ENCODE peak calls at places on chromosomes 1 and 21, in eight cellular contexts. One of them, this sample, is unnamed. For H3K4me1, the result is how much of the 10 kb centered on the place peaks cover.

GRCh38 chr1:177981186-177981585 is 11.3 kb upstream of the SEC16B start:
- DNase-seq in PC-3: no peak
- DNase-seq in OCI-LY7: no peak
- DNase-seq in GM23338: no peak
- DNase-seq in HCT116: no peak
- DNase-seq in SK-N-SH: no peak
- DNase-seq in neural progenitor cell: no peak
- DNase-seq in MM.1S: no peak
- DNase-seq in this sample: no peak

GRCh38 chr1:221824025-221824424 is 82.1 kb upstream of the DUSP10 start:
- DNase-seq in PC-3: peak
- DNase-seq in OCI-LY7: no peak
- DNase-seq in GM23338: no peak
- DNase-seq in HCT116: no peak
- DNase-seq in SK-N-SH: no peak
- DNase-seq in neural progenitor cell: no peak
- DNase-seq in MM.1S: no peak
- DNase-seq in this sample: peak

GRCh38 chr1:172827301-172827700 is 168.4 kb downstream of the FASLG start:
- DNase-seq in PC-3: no peak
- DNase-seq in OCI-LY7: no peak
- DNase-seq in GM23338: no peak
- DNase-seq in HCT116: no peak
- DNase-seq in SK-N-SH: no peak
- DNase-seq in neural progenitor cell: no peak
- DNase-seq in MM.1S: no peak
- DNase-seq in this sample: no peak

GRCh38 chr1:71357708-71358107 is 276.9 kb upstream of the ZRANB2 start:
- DNase-seq in PC-3: no peak
- DNase-seq in OCI-LY7: no peak
- DNase-seq in GM23338: peak
- DNase-seq in HCT116: no peak
- DNase-seq in SK-N-SH: no peak
- DNase-seq in neural progenitor cell: peak
- DNase-seq in MM.1S: no peak
- DNase-seq in this sample: no peak

GRCh38 chr1:56494306-56494705 is 85.1 kb downstream of the PLPP3 start:
- DNase-seq in PC-3: no peak
- DNase-seq in OCI-LY7: no peak
- DNase-seq in GM23338: no peak
- DNase-seq in HCT116: no peak
- DNase-seq in SK-N-SH: no peak
- DNase-seq in neural progenitor cell: peak
- DNase-seq in MM.1S: no peak
- DNase-seq in this sample: no peak

GRCh38 chr21:25903599-25903998 is 168.8 kb downstream of the GABPA start:
- DNase-seq in PC-3: no peak
- DNase-seq in OCI-LY7: peak
- DNase-seq in GM23338: no peak
- DNase-seq in HCT116: no peak
- DNase-seq in SK-N-SH: no peak
- DNase-seq in neural progenitor cell: no peak
- DNase-seq in MM.1S: no peak
- DNase-seq in this sample: no peak

GRCh38 chr21:42463861-42464515 is 32.0 kb downstream of the RSPH1 start:
- DNase-seq in PC-3: peak
- DNase-seq in OCI-LY7: peak
- DNase-seq in GM23338: peak
- DNase-seq in HCT116: peak
- DNase-seq in SK-N-SH: no peak
- DNase-seq in neural progenitor cell: no peak
- DNase-seq in MM.1S: peak
- DNase-seq in this sample: peak

GRCh38 chr1:234409328-234409727 is 36.1 kb downstream of the COA6 start:
- DNase-seq in PC-3: no peak
- DNase-seq in OCI-LY7: no peak
- DNase-seq in GM23338: no peak
- DNase-seq in HCT116: no peak
- DNase-seq in SK-N-SH: peak
- DNase-seq in neural progenitor cell: no peak
- DNase-seq in MM.1S: no peak
- DNase-seq in this sample: no peak

GRCh38 chr1:153565529-153566374 is at the start of gene S100A2:
- DNase-seq in PC-3: peak
- DNase-seq in OCI-LY7: no peak
- DNase-seq in GM23338: no peak
- DNase-seq in HCT116: peak
- DNase-seq in SK-N-SH: no peak
- DNase-seq in neural progenitor cell: no peak
- DNase-seq in MM.1S: no peak
- DNase-seq in this sample: peak

GRCh38 chr1:93109578-93109977 is 30.5 kb downstream of the MTF2 start:
- DNase-seq in PC-3: no peak
- DNase-seq in OCI-LY7: no peak
- DNase-seq in GM23338: no peak
- DNase-seq in HCT116: no peak
- DNase-seq in SK-N-SH: no peak
- DNase-seq in neural progenitor cell: no peak
- DNase-seq in MM.1S: no peak
- DNase-seq in this sample: no peak
- TF ChIP-seq EZH2phosphoT487 in PC-3: no peak
- TF ChIP-seq EZH2phosphoT487 in OCI-LY7: no peak
- TF ChIP-seq EZH2phosphoT487 in GM23338: no peak
- TF ChIP-seq EZH2phosphoT487 in HCT116: no peak
- TF ChIP-seq EZH2phosphoT487 in SK-N-SH: no peak
- TF ChIP-seq EZH2phosphoT487 in neural progenitor cell: no peak
- TF ChIP-seq EZH2phosphoT487 in MM.1S: no peak
- TF ChIP-seq EZH2phosphoT487 in this sample: no peak

GRCh38 chr1:205270764-205271163 is 43.0 kb downstream of the TMCC2 start:
- DNase-seq in PC-3: peak
- DNase-seq in OCI-LY7: no peak
- DNase-seq in GM23338: no peak
- DNase-seq in HCT116: peak
- DNase-seq in SK-N-SH: no peak
- DNase-seq in neural progenitor cell: no peak
- DNase-seq in MM.1S: no peak
- DNase-seq in this sample: peak
- H3K4me1 ChIP-seq in PC-3: under half
- H3K4me1 ChIP-seq in OCI-LY7: under half
- H3K4me1 ChIP-seq in GM23338: under half
- H3K4me1 ChIP-seq in HCT116: half or more
- H3K4me1 ChIP-seq in SK-N-SH: under half
- H3K4me1 ChIP-seq in neural progenitor cell: under half
- H3K4me1 ChIP-seq in MM.1S: under half
- H3K4me1 ChIP-seq in this sample: under half

GRCh38 chr1:22739648-22740385 is 29.2 kb downstream of the EPHB2 start:
- DNase-seq in PC-3: no peak
- DNase-seq in OCI-LY7: no peak
- DNase-seq in GM23338: no peak
- DNase-seq in HCT116: no peak
- DNase-seq in SK-N-SH: no peak
- DNase-seq in neural progenitor cell: no peak
- DNase-seq in MM.1S: no peak
- DNase-seq in this sample: peak
- TF ChIP-seq EZH2phosphoT487 in PC-3: no peak
- TF ChIP-seq EZH2phosphoT487 in OCI-LY7: no peak
- TF ChIP-seq EZH2phosphoT487 in GM23338: no peak
- TF ChIP-seq EZH2phosphoT487 in HCT116: no peak
- TF ChIP-seq EZH2phosphoT487 in SK-N-SH: no peak
- TF ChIP-seq EZH2phosphoT487 in neural progenitor cell: no peak
- TF ChIP-seq EZH2phosphoT487 in MM.1S: no peak
- TF ChIP-seq EZH2phosphoT487 in this sample: no peak

GRCh38 chr1:3903141-3904005 is 3.3 kb upstream of the C1orf174 start:
- DNase-seq in PC-3: no peak
- DNase-seq in OCI-LY7: peak
- DNase-seq in GM23338: no peak
- DNase-seq in HCT116: no peak
- DNase-seq in SK-N-SH: no peak
- DNase-seq in neural progenitor cell: no peak
- DNase-seq in MM.1S: no peak
- DNase-seq in this sample: no peak
- H3K4me1 ChIP-seq in PC-3: under half
- H3K4me1 ChIP-seq in OCI-LY7: half or more
- H3K4me1 ChIP-seq in GM23338: under half
- H3K4me1 ChIP-seq in HCT116: under half
- H3K4me1 ChIP-seq in SK-N-SH: under half
- H3K4me1 ChIP-seq in neural progenitor cell: under half
- H3K4me1 ChIP-seq in MM.1S: under half
- H3K4me1 ChIP-seq in this sample: under half

DNA sequence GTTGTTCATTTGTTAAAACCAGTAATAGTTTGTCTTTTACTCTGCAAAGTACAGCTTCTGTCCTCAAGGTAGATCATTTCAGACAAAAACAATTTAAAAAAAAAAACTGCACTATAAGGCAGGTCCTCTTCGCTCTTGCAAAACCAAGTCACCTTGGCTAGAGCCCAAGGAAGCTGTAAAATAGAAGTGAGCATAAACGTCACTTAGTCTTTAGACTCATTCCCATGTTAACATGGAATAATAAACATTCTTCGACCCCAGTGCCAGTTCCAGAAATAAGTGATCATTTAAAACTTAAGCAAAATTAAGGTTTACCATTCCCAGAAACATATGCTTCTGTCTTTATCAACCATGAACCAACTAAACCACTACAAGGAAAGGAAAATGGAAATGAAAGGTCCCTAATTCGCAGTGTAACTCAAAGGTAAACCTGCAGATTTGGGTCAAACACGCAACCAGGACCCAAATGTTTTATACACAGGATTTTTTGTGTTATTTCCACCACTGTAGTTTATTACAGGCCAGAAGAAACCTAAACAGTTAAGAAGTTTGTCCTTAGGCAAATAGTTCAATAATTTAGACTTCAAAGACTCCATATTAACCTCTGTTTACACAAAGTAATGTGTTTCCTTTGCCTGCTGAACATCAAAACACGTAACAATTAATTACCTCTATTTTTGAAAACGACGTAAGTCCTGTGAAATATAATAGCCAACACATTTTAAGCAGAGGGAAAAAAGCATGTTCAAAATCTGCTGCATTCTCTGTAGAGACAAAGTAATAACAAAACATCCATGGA is 54.6 kb downstream of the TGFBR3 start:
- DNase-seq in PC-3: no peak
- DNase-seq in OCI-LY7: no peak
- DNase-seq in GM23338: no peak
- DNase-seq in HCT116: no peak
- DNase-seq in SK-N-SH: no peak
- DNase-seq in neural progenitor cell: no peak
- DNase-seq in MM.1S: no peak
- DNase-seq in this sample: no peak
- TF ChIP-seq EZH2phosphoT487 in PC-3: no peak
- TF ChIP-seq EZH2phosphoT487 in OCI-LY7: no peak
- TF ChIP-seq EZH2phosphoT487 in GM23338: no peak
- TF ChIP-seq EZH2phosphoT487 in HCT116: no peak
- TF ChIP-seq EZH2phosphoT487 in SK-N-SH: no peak
- TF ChIP-seq EZH2phosphoT487 in neural progenitor cell: no peak
- TF ChIP-seq EZH2phosphoT487 in MM.1S: no peak
- TF ChIP-seq EZH2phosphoT487 in this sample: no peak

GRCh38 chr1:151942882-151943281 is 33.6 kb upstream of the THEM4 start:
- DNase-seq in PC-3: no peak
- DNase-seq in OCI-LY7: no peak
- DNase-seq in GM23338: no peak
- DNase-seq in HCT116: no peak
- DNase-seq in SK-N-SH: no peak
- DNase-seq in neural progenitor cell: no peak
- DNase-seq in MM.1S: no peak
- DNase-seq in this sample: no peak

GRCh38 chr1:151939141-151939540 is 29.8 kb upstream of the THEM4 start:
- DNase-seq in PC-3: no peak
- DNase-seq in OCI-LY7: no peak
- DNase-seq in GM23338: no peak
- DNase-seq in HCT116: no peak
- DNase-seq in SK-N-SH: no peak
- DNase-seq in neural progenitor cell: no peak
- DNase-seq in MM.1S: no peak
- DNase-seq in this sample: no peak

GRCh38 chr1:151936203-151936602 is 26.9 kb upstream of the THEM4 start:
- DNase-seq in PC-3: peak
- DNase-seq in OCI-LY7: no peak
- DNase-seq in GM23338: no peak
- DNase-seq in HCT116: no peak
- DNase-seq in SK-N-SH: no peak
- DNase-seq in neural progenitor cell: no peak
- DNase-seq in MM.1S: no peak
- DNase-seq in this sample: no peak

GRCh38 chr1:151936653-151937052 is 27.3 kb upstream of the THEM4 start:
- DNase-seq in PC-3: no peak
- DNase-seq in OCI-LY7: no peak
- DNase-seq in GM23338: peak
- DNase-seq in HCT116: no peak
- DNase-seq in SK-N-SH: no peak
- DNase-seq in neural progenitor cell: peak
- DNase-seq in MM.1S: no peak
- DNase-seq in this sample: no peak

DNA sequence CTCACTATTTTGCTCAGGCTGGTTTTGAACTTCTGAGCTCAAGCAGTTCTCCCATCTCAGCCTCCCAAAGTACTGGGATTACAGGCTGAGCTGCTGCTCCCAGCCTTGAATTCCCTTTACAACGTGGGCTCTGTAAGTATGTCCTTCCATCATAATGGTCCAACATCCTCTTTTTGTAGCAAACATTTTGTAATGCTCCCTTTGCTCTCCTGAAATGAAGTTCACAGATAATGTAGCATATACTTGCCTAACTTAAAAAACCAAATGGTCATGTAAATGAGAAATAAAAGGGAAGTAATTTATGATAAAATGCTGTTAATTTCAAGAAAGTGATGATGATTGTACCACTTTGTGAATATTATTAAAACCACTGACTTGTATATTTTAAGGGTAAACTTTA is 30.5 kb upstream of the THEM4 start:
- DNase-seq in PC-3: no peak
- DNase-seq in OCI-LY7: no peak
- DNase-seq in GM23338: no peak
- DNase-seq in HCT116: no peak
- DNase-seq in SK-N-SH: no peak
- DNase-seq in neural progenitor cell: no peak
- DNase-seq in MM.1S: no peak
- DNase-seq in this sample: no peak
- H3K4me1 ChIP-seq in PC-3: under half
- H3K4me1 ChIP-seq in OCI-LY7: under half
- H3K4me1 ChIP-seq in GM23338: under half
- H3K4me1 ChIP-seq in HCT116: under half
- H3K4me1 ChIP-seq in SK-N-SH: under half
- H3K4me1 ChIP-seq in neural progenitor cell: under half
- H3K4me1 ChIP-seq in MM.1S: under half
- H3K4me1 ChIP-seq in this sample: under half

DNA sequence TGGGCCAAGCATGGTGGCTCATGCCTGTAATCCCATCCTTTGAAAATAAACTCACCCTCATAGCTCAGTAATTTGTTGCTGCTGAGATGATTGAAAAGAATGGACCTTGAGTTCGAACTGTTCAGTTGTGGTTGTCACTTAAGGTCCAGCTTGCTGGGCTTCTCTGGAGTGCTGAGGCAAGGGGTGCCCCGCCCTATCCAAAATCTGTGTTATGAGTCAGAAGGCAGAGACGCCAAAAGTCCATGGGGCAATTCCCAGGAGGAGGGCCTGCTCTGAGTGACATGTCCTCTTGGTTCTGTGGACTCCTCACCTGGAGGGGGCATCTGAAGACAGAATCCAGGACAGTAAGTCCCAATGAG is 64.9 kb downstream of the MYOM3 start:
- DNase-seq in PC-3: peak
- DNase-seq in OCI-LY7: no peak
- DNase-seq in GM23338: no peak
- DNase-seq in HCT116: peak
- DNase-seq in SK-N-SH: no peak
- DNase-seq in neural progenitor cell: no peak
- DNase-seq in MM.1S: no peak
- DNase-seq in this sample: peak
- TF ChIP-seq EZH2phosphoT487 in PC-3: no peak
- TF ChIP-seq EZH2phosphoT487 in OCI-LY7: no peak
- TF ChIP-seq EZH2phosphoT487 in GM23338: no peak
- TF ChIP-seq EZH2phosphoT487 in HCT116: no peak
- TF ChIP-seq EZH2phosphoT487 in SK-N-SH: no peak
- TF ChIP-seq EZH2phosphoT487 in neural progenitor cell: no peak
- TF ChIP-seq EZH2phosphoT487 in MM.1S: no peak
- TF ChIP-seq EZH2phosphoT487 in this sample: no peak

This sample was measured in GM23248.